ENCODE peak calls at places on chromosomes 3 and 15, in seven cellular contexts. V, E, W, A, S, H and Z are unnamed samples.
A peak's percentile ranks its signal among the peaks of the same experiment; 100 is the strongest.

GRCh38 chr3:136651585-136651984 is 100.6 kb downstream of the STAG1 start:
- DNase-seq in H (no peak), S (no peak), A (no peak), E (no peak), W (no peak), V (no peak), Z (no peak)

GRCh38 chr15:26179906-26180305 is 316.8 kb upstream of the ATP10A start:
- DNase-seq in W (no peak), A (no peak), E (no peak), V (no peak), S (no peak), H (no peak), Z (no peak)

GRCh38 chr3:174126990-174127758 is 729.6 kb downstream of the NLGN1 start:
- DNase-seq in E (no peak), A (no peak), H (no peak), W (no peak), S (no peak), V (no peak), Z (no peak)

GRCh38 chr3:24156466-24156865 is 211.4 kb downstream of the NR1D2 start:
- DNase-seq in A (no peak), W (no peak), S (no peak), H (no peak), E (no peak), V (peak; percentile 8), Z (no peak)

GRCh38 chr3:38271552-38271951 is 5.9 kb downstream of the SLC22A13 start:
- DNase-seq in S (no peak), W (no peak), V (no peak), A (no peak), E (no peak), H (no peak), Z (no peak)

GRCh38 chr15:31598620-31599019 is 272.0 kb downstream of the KLF13 start:
- DNase-seq in S (no peak), H (no peak), W (no peak), V (peak; percentile 62), A (peak; percentile 57), E (no peak), Z (peak; percentile 6)

GRCh38 chr3:10392906-10393461 is 72.1 kb upstream of the SEC13 start:
- DNase-seq in S (no peak), H (no peak), V (no peak), E (no peak), W (no peak), A (no peak), Z (no peak)

GRCh38 chr15:52105856-52106255 is 6.7 kb downstream of the BCL2L10 start:
- DNase-seq in E (no peak), S (no peak), W (no peak), A (no peak), V (no peak), H (no peak), Z (no peak)

GRCh38 chr3:70726966-70727365 is 414.5 kb upstream of the MDFIC2 start:
- DNase-seq in S (no peak), V (peak; percentile 79), A (no peak), W (no peak), E (no peak), H (no peak), Z (no peak)

GRCh38 chr15:89317188-89317720 is 17.4 kb downstream of the POLG start:
- DNase-seq in E (no peak), V (no peak), A (no peak), H (no peak), W (no peak), S (no peak), Z (no peak)

GRCh38 chr15:57526076-57526475 is 65.6 kb upstream of the MYZAP start:
- DNase-seq in W (no peak), E (no peak), S (no peak), H (no peak), V (no peak), A (no peak), Z (no peak)

GRCh38 chr3:71581981-71582611 is 1.4 kb downstream of the FOXP1 start:
- DNase-seq in S (peak; percentile 65), A (peak; percentile 74), H (peak; percentile 51), W (peak; percentile 20), V (no peak), E (peak; percentile 63), Z (peak; percentile 71)

GRCh38 chr3:152264378-152264777 is 4.4 kb upstream of the MBNL1 start:
- DNase-seq in V (no peak), S (no peak), E (no peak), H (no peak), A (no peak), W (no peak), Z (no peak)

GRCh38 chr3:156657440-156657839 is 16.9 kb upstream of the TIPARP start:
- DNase-seq in V (no peak), W (no peak), S (no peak), E (no peak), H (no peak), A (no peak), Z (no peak)